ENCODE peak calls at places on chromosome 6, in nine cellular contexts. Y is H1, H is HCT116, I is prostate gland, B is spleen, W is K562, T is Panc1, E is HL-60, K is stomach. V is an unnamed sample.
A peak's percentile ranks its signal among the peaks of the same experiment; 100 is the strongest.

GRCh38 chr6:37279366-37280134 is 21.6 kb upstream of the TMEM217 start:
- DNase-seq in H (no peak), T (no peak), K (no peak), I (no peak), Y (no peak), B (no peak), W (no peak), E (peak; percentile 88), V (no peak)

GRCh38 chr6:18536693-18537092 is 149.5 kb downstream of the RNF144B start:
- DNase-seq in I (no peak), Y (no peak), W (no peak), E (no peak), H (no peak), K (no peak), T (no peak), B (no peak), V (no peak)

GRCh38 chr6:41922154-41922553 is 855 bp downstream of the BYSL start:
- DNase-seq in K (no peak), I (no peak), H (no peak), E (no peak), B (no peak), T (no peak), W (peak; percentile 23), Y (no peak), V (no peak)

GRCh38 chr6:144349690-144350132 is 64.6 kb downstream of the UTRN start:
- DNase-seq in H (peak; percentile 16), Y (no peak), I (no peak), T (peak; percentile 55), W (no peak), K (no peak), E (peak; percentile 29), B (no peak), V (no peak)

GRCh38 chr6:17125407-17125806 is 23.6 kb downstream of the STMND1 start:
- DNase-seq in B (no peak), I (no peak), E (no peak), H (no peak), T (no peak), Y (no peak), W (no peak), K (no peak), V (no peak)

GRCh38 chr6:85482206-85483040 is 32.5 kb downstream of the NT5E start:
- DNase-seq in K (no peak), E (no peak), I (no peak), W (no peak), T (no peak), Y (no peak), H (no peak), B (no peak), V (no peak)

GRCh38 chr6:167501831-167502385 is 177.0 kb downstream of the TTLL2 start:
- DNase-seq in H (peak; percentile 33), I (peak; percentile 49), E (no peak), W (peak; percentile 29), K (peak; percentile 70), T (peak; percentile 13), Y (no peak), B (no peak), V (no peak)

GRCh38 chr6:111686249-111686997 is 80.7 kb upstream of the TRAF3IP2 start:
- DNase-seq in I (no peak), B (no peak), T (no peak), Y (no peak), W (no peak), H (no peak), K (no peak), E (no peak), V (no peak)

GRCh38 chr6:82861121-82861520 is 204.5 kb downstream of the UBE3D start:
- DNase-seq in W (no peak), I (no peak), T (no peak), K (no peak), B (no peak), H (no peak), Y (no peak), E (no peak), V (no peak)

DNA sequence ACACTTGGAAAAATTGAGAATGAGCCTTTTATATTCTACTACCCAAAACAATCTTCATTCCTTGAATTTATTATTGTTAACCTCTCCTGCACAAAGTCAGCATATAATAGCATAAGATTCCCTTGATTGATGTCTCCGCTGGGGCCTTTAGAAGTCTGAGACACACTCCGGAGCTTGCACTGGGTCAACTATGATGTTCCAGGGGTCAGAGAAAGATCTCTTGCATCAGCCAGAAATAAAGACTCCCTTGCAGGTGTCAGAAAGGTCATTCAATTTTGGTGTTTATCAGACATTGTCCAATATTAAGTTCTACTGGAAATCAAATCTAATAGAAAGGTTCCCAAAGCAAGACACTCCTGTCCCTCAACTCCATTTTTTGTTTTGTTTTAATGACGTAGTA is 29.7 kb upstream of the NHSL1 start:
- DNase-seq in K (no peak), I (no peak), W (no peak), Y (no peak), B (no peak), E (no peak), H (no peak), T (no peak), V (no peak)
- TF ChIP-seq POLR2AphosphoS5 in K (no peak), I (no peak), W (no peak), Y (no peak), B (no peak), E (no peak), H (no peak), T (no peak), V (no peak)

DNA sequence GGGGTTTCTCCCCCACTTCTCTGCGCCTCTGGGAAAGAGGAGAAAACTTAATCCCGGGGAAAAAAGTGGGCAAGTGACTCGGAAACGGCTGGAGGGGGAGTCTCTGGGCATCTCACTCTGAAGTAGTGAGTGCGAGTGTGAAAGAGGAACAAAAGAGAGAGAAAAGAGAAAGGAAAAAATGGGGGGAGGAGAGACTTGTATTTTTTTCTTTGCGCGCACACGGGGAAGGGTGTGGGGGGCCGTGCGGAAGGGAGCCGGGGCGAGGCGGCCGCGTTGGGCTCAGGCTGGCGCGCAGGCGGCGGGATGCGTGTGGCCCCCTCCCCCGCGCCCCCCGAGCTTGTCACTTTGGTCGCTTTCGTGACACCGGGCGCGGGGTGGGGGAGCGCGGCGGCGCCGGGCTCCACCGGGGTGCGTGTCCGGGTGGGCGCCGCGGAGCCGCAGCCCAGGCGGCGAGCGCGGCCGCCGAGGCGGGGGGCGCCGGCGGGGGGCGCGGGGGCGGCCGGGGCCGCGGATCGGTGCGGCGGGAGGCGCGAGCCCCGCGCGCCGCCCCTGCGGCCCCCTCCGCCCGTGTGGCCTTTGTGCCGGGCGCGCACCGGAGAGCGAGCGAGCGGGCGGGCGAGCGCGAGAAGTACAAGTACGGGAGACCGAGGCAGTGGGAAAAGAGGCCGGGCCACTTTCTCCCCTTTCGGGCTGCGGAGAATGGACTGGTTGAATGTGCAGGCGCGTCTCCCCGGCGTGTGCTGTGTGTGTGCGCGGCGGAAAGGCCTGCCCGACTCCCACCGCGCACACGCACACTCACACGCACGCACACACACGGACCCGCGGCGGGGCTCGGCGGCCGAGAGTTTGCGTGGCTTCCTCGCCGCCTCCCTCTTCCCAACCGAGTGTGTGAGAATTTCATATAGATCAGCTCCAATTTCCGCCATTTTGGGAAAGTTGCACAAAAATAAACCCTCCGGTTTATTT is 732 bp downstream of the L3MBTL3 start:
- DNase-seq in W (peak; percentile 44), K (peak; percentile 49), Y (no peak), T (no peak), B (peak; percentile 89), H (no peak), I (peak; percentile 24), E (peak; percentile 29), V (peak; percentile 66)
- TF ChIP-seq POLR2AphosphoS5 in W (no peak), K (no peak), Y (no peak), T (no peak), B (peak; percentile 50), H (no peak), I (no peak), E (no peak), V (no peak)

DNA sequence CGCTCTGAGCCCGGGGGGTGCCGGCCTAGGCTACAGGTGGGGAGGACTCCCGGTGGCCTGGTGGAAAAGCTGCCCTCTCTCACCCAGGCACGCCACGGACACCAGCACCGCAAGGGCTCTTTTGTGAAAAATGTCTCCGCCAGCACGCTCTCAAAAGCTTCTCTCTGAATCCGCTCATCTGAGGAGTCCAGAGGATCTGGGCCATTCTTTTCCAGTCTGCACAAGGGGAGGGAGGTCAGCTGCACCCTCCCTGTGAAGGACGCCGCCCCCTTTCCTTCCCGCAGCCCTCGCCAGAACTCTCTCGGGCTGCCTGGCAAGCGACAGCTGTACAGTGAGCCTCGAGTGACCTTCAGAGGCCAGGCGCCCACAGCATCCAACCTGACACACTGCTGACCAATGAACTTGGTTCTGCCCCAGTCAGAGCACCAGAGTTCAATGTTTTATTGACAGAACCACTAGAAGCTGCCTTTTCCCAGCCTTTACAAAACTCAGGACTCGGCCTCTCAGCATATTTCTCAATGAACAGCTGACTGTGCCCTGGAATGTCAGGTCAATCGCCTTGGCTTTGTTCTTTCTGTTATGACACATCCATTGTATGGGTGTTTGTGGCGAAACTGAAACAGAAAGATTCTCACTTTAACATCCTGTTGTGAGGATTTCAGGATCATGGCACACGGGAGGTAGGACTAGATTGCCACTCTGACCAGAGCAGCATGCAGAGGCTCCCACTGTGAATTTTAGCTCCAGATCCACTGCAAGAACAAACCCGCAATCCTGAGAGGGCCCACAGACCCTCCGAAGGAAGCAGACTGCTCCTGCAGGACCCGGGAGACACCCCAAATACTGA is 26.7 kb downstream of the SERPINB9 start:
- DNase-seq in B (peak; percentile 89), T (no peak), Y (no peak), H (peak; percentile 58), W (no peak), I (no peak), K (peak; percentile 57), E (no peak), V (no peak)
- TF ChIP-seq POLR2AphosphoS5 in B (peak; percentile 91), T (no peak), Y (no peak), H (no peak), W (no peak), I (peak; percentile 40), K (no peak), E (no peak), V (peak; percentile 51)

GRCh38 chr6:99347804-99348203 is 1.7 kb downstream of the FAXC start:
- DNase-seq in I (no peak), E (no peak), W (no peak), H (no peak), B (no peak), Y (no peak), K (no peak), T (no peak), V (no peak)

GRCh38 chr6:99348220-99348822 is 1.2 kb downstream of the FAXC start:
- DNase-seq in B (no peak), E (no peak), W (no peak), H (no peak), Y (no peak), T (no peak), K (no peak), I (no peak), V (no peak)

GRCh38 chr6:99350573-99350972 is 1.1 kb upstream of the FAXC start:
- DNase-seq in K (no peak), I (no peak), H (no peak), W (no peak), T (no peak), Y (no peak), B (no peak), E (no peak), V (no peak)

GRCh38 chr6:99348823-99349619 is 453 bp downstream of the FAXC start:
- DNase-seq in B (no peak), T (no peak), E (no peak), Y (no peak), H (no peak), I (peak; percentile 6), W (peak; percentile 19), K (no peak), V (peak; percentile 79)

DNA sequence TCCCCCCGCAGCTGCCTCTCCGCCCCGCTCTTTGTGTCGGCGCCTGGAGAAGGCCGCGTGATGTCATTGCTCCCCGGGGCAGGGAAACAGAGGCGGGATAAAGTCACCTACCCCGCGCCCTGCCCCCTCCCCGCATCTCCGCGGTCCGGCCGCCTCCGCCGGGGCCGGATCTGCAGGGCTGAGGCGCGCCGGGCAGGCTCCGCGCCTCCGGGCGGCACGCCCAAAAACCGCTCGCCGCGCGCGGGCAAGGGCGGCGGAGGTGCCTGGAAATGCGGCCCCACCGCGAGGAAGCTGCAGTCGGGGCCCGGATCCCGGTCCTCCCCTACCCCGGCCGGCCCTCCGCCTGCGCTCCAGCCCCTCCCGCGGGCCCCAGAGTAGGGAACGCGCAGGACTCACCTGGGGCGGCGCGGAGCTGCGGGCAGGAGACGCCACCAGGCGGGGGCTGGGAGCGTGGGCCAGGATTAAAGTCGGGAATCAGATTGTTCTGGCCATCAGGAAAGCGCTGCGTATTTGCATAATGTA is at the start of gene FAXC:
- DNase-seq in I (peak; percentile 66), B (no peak), Y (no peak), E (no peak), W (peak; percentile 41), K (peak; percentile 70), T (no peak), H (peak; percentile 16), V (peak; percentile 73)
- TF ChIP-seq POLR2AphosphoS5 in I (no peak), B (no peak), Y (peak; percentile 66), E (no peak), W (no peak), K (no peak), T (no peak), H (peak; percentile 53), V (no peak)